ENCODE peak calls at places on chromosomes 4 and X, in four cellular contexts. One of them, this sample, is unnamed.

GRCh38 chr4:140645614-140646412 is 77.1 kb upstream of the UCP1 start:
- DNase-seq in transverse colon: no peak
- DNase-seq in DND-41: no peak
- DNase-seq in fibroblast of lung: no peak
- DNase-seq in this sample: no peak

GRCh38 chr4:137200322-137200721 is 332.0 kb downstream of the PCDH18 start:
- DNase-seq in DND-41: no peak
- DNase-seq in fibroblast of lung: no peak
- DNase-seq in transverse colon: no peak
- DNase-seq in this sample: no peak

GRCh38 chrX:118525146-118525725 is 29.6 kb downstream of the DOCK11 start:
- DNase-seq in transverse colon: no peak
- DNase-seq in DND-41: no peak
- DNase-seq in fibroblast of lung: no peak
- DNase-seq in this sample: no peak

GRCh38 chrX:74924449-74925209 is 623 bp downstream of the NEXMIF start:
- DNase-seq in DND-41: peak
- DNase-seq in fibroblast of lung: peak
- DNase-seq in transverse colon: peak
- DNase-seq in this sample: peak

GRCh38 chr4:38782452-38783108 is at the start of gene TLR10:
- DNase-seq in transverse colon: peak
- DNase-seq in fibroblast of lung: peak
- DNase-seq in DND-41: peak
- DNase-seq in this sample: no peak

GRCh38 chrX:118392726-118393125 is 46.8 kb downstream of the WDR44 start:
- DNase-seq in fibroblast of lung: peak
- DNase-seq in DND-41: no peak
- DNase-seq in transverse colon: no peak
- DNase-seq in this sample: no peak

GRCh38 chrX:54494970-54495813 is 842 bp downstream of the FGD1 start:
- DNase-seq in DND-41: no peak
- DNase-seq in transverse colon: no peak
- DNase-seq in fibroblast of lung: peak
- DNase-seq in this sample: peak

GRCh38 chr4:163554870-163555465 is 60.5 kb downstream of the TMA16 start:
- DNase-seq in DND-41: no peak
- DNase-seq in fibroblast of lung: peak
- DNase-seq in transverse colon: no peak
- DNase-seq in this sample: no peak

GRCh38 chr4:40626183-40626990 is 3.3 kb downstream of the RBM47 start:
- DNase-seq in fibroblast of lung: no peak
- DNase-seq in DND-41: no peak
- DNase-seq in transverse colon: no peak
- DNase-seq in this sample: no peak

GRCh38 chrX:39065051-39065871 is 264.0 kb downstream of the MID1IP1 start:
- DNase-seq in fibroblast of lung: no peak
- DNase-seq in DND-41: peak
- DNase-seq in transverse colon: no peak
- DNase-seq in this sample: no peak

GRCh38 chrX:17597836-17598434 is 139.4 kb upstream of the SCML1 start:
- DNase-seq in fibroblast of lung: peak
- DNase-seq in DND-41: no peak
- DNase-seq in transverse colon: peak
- DNase-seq in this sample: no peak

GRCh38 chr4:71239365-71239764 is 99.5 kb upstream of the SLC4A4 start:
- DNase-seq in transverse colon: no peak
- DNase-seq in DND-41: no peak
- DNase-seq in fibroblast of lung: peak
- DNase-seq in this sample: no peak

GRCh38 chrX:43953218-43953617 is 20.0 kb downstream of the NDP start:
- DNase-seq in transverse colon: no peak
- DNase-seq in DND-41: no peak
- DNase-seq in fibroblast of lung: no peak
- DNase-seq in this sample: no peak

GRCh38 chrX:15350329-15350996 is 15.1 kb upstream of the PIGA start:
- DNase-seq in transverse colon: no peak
- DNase-seq in DND-41: no peak
- DNase-seq in fibroblast of lung: no peak
- DNase-seq in this sample: no peak

GRCh38 chr4:150136481-150136880 is 58.2 kb downstream of the DCLK2 start:
- DNase-seq in transverse colon: no peak
- DNase-seq in fibroblast of lung: peak
- DNase-seq in DND-41: no peak
- DNase-seq in this sample: no peak

GRCh38 chrX:37796302-37796701 is 16.4 kb downstream of the CYBB start:
- DNase-seq in transverse colon: no peak
- DNase-seq in DND-41: no peak
- DNase-seq in fibroblast of lung: no peak
- DNase-seq in this sample: no peak

GRCh38 chr4:185713731-185714130 is 98.3 kb downstream of the SORBS2 start:
- DNase-seq in fibroblast of lung: no peak
- DNase-seq in transverse colon: no peak
- DNase-seq in DND-41: no peak
- DNase-seq in this sample: no peak

GRCh38 chr4:22574880-22575279 is 59.0 kb upstream of the ADGRA3 start:
- DNase-seq in fibroblast of lung: no peak
- DNase-seq in DND-41: no peak
- DNase-seq in transverse colon: no peak
- DNase-seq in this sample: no peak

GRCh38 chr4:106365613-106366012 is 3.0 kb downstream of the GIMD1 start:
- DNase-seq in transverse colon: no peak
- DNase-seq in fibroblast of lung: peak
- DNase-seq in DND-41: no peak
- DNase-seq in this sample: no peak

GRCh38 chr4:53551963-53552362 is 39.3 kb downstream of the LNX1 start:
- DNase-seq in DND-41: no peak
- DNase-seq in transverse colon: no peak
- DNase-seq in fibroblast of lung: no peak
- DNase-seq in this sample: no peak

GRCh38 chrX:137071596-137071995 is 37.8 kb upstream of the GPR101 start:
- DNase-seq in transverse colon: no peak
- DNase-seq in DND-41: no peak
- DNase-seq in fibroblast of lung: no peak
- DNase-seq in this sample: no peak

GRCh38 chr4:123599920-123600394 is 203.4 kb downstream of the SPRY1 start:
- DNase-seq in transverse colon: peak
- DNase-seq in fibroblast of lung: peak
- DNase-seq in DND-41: peak
- DNase-seq in this sample: peak

GRCh38 chrX:72297953-72298730 is 7.6 kb downstream of the CITED1 start:
- DNase-seq in DND-41: no peak
- DNase-seq in fibroblast of lung: no peak
- DNase-seq in transverse colon: no peak
- DNase-seq in this sample: no peak

GRCh38 chr4:55613621-55614020 is 21.6 kb upstream of the PDCL2 start:
- DNase-seq in transverse colon: no peak
- DNase-seq in DND-41: no peak
- DNase-seq in fibroblast of lung: no peak
- DNase-seq in this sample: no peak

GRCh38 chr4:148618856-148619255 is 176.6 kb upstream of the NR3C2 start:
- DNase-seq in transverse colon: no peak
- DNase-seq in DND-41: no peak
- DNase-seq in fibroblast of lung: no peak
- DNase-seq in this sample: no peak

GRCh38 chr4:112567536-112567935 is 51.6 kb upstream of the NEUROG2 start:
- DNase-seq in fibroblast of lung: no peak
- DNase-seq in transverse colon: no peak
- DNase-seq in DND-41: no peak
- DNase-seq in this sample: no peak

GRCh38 chr4:24094726-24095125 is 204.9 kb upstream of the PPARGC1A start:
- DNase-seq in fibroblast of lung: peak
- DNase-seq in DND-41: no peak
- DNase-seq in transverse colon: no peak
- DNase-seq in this sample: no peak

GRCh38 chr4:186570193-186570996 is 15.0 kb upstream of the MTNR1A start:
- DNase-seq in transverse colon: peak
- DNase-seq in DND-41: no peak
- DNase-seq in fibroblast of lung: peak
- DNase-seq in this sample: no peak

GRCh38 chr4:4717692-4718091 is 141.8 kb upstream of the MSX1 start:
- DNase-seq in transverse colon: no peak
- DNase-seq in fibroblast of lung: no peak
- DNase-seq in DND-41: no peak
- DNase-seq in this sample: no peak

GRCh38 chr4:56637791-56638190 is 43.3 kb downstream of the HOPX start:
- DNase-seq in transverse colon: no peak
- DNase-seq in fibroblast of lung: no peak
- DNase-seq in DND-41: no peak
- DNase-seq in this sample: no peak

GRCh38 chr4:24664956-24665355 is 80.6 kb upstream of the DHX15 start:
- DNase-seq in DND-41: no peak
- DNase-seq in transverse colon: no peak
- DNase-seq in fibroblast of lung: peak
- DNase-seq in this sample: no peak

GRCh38 chr4:86482296-86482695 is 111.8 kb upstream of the PTPN13 start:
- DNase-seq in DND-41: no peak
- DNase-seq in fibroblast of lung: no peak
- DNase-seq in transverse colon: no peak
- DNase-seq in this sample: no peak
- H3K27ac ChIP-seq in DND-41: peak
- H3K27ac ChIP-seq in fibroblast of lung: no peak
- H3K27ac ChIP-seq in transverse colon: no peak
- H3K27ac ChIP-seq in this sample: no peak

GRCh38 chrX:135509885-135510284 is 10.6 kb upstream of the INTS6L start:
- DNase-seq in fibroblast of lung: no peak
- DNase-seq in DND-41: no peak
- DNase-seq in transverse colon: no peak
- DNase-seq in this sample: no peak

GRCh38 chrX:135516376-135516775 is 4.1 kb upstream of the INTS6L start:
- DNase-seq in DND-41: no peak
- DNase-seq in transverse colon: no peak
- DNase-seq in fibroblast of lung: no peak
- DNase-seq in this sample: no peak

GRCh38 chrX:135518161-135518560 is 2.3 kb upstream of the INTS6L start:
- DNase-seq in fibroblast of lung: no peak
- DNase-seq in transverse colon: no peak
- DNase-seq in DND-41: no peak
- DNase-seq in this sample: no peak

GRCh38 chrX:135513140-135513535 is 7.3 kb upstream of the INTS6L start:
- DNase-seq in transverse colon: no peak
- DNase-seq in DND-41: no peak
- DNase-seq in fibroblast of lung: no peak
- DNase-seq in this sample: no peak

DNA sequence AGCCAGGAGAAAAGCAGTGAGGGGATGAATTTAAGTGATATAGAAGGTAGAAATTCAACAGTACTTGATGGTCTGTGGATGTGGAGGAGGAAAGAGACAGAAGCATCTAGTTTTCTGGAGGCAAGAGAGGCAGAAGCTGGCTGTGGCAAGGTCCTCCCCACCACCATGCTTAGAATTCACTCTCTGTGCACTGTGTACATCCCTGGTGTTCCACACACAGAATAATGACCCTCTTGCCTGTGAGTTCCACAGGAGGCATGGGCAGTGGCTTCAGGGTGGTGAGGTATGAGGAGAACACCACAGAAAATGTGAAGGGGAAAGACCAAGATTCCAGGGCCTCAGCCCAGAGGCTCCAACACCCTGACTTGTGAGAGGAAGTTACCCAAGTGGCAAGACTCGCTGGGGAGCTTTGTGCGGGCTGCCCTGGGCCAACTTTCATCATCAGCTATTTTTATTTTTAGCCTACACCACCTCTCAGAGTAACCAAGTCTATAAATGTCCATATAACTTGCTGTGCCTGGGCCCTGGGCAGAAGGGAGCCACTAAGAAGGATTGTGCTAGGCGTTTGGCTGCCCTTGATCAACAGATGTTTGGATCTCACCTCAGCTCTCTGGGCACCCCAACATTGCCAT is 7.8 kb upstream of the INTS6L start:
- DNase-seq in DND-41: no peak
- DNase-seq in transverse colon: no peak
- DNase-seq in fibroblast of lung: no peak
- DNase-seq in this sample: no peak
- H3K27ac ChIP-seq in DND-41: no peak
- H3K27ac ChIP-seq in transverse colon: no peak
- H3K27ac ChIP-seq in fibroblast of lung: no peak
- H3K27ac ChIP-seq in this sample: no peak

DNA sequence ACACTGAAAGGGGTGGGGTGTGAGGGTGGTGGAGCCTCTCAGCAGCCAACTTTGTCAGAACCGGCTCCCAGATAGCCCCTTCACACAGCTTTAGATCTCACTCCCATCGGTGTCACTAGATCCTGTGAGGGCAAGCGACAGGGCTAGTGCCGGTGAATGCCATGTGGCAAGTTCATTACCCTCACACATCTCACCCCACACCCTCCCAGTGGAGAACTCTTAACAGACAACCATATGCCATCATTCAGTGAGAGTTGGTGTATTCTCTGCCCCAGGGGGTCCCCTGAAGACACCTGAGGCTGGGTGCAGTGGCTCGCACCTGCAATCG is 15.3 kb downstream of the SEPTIN6 start:
- DNase-seq in DND-41: no peak
- DNase-seq in fibroblast of lung: no peak
- DNase-seq in transverse colon: no peak
- DNase-seq in this sample: no peak
- H3K27ac ChIP-seq in DND-41: peak
- H3K27ac ChIP-seq in fibroblast of lung: no peak
- H3K27ac ChIP-seq in transverse colon: peak
- H3K27ac ChIP-seq in this sample: no peak

GRCh38 chr4:158020175-158020574 is 152.7 kb downstream of the GASK1B start:
- DNase-seq in transverse colon: peak
- DNase-seq in DND-41: no peak
- DNase-seq in fibroblast of lung: peak
- DNase-seq in this sample: no peak
- H3K27ac ChIP-seq in transverse colon: peak
- H3K27ac ChIP-seq in DND-41: no peak
- H3K27ac ChIP-seq in fibroblast of lung: no peak
- H3K27ac ChIP-seq in this sample: peak

GRCh38 chrX:8349816-8350544 is 114.7 kb upstream of the VCX3B start:
- DNase-seq in DND-41: no peak
- DNase-seq in transverse colon: no peak
- DNase-seq in fibroblast of lung: no peak
- DNase-seq in this sample: no peak

GRCh38 chrX:8341814-8342590 is 122.6 kb upstream of the VCX3B start:
- DNase-seq in DND-41: no peak
- DNase-seq in transverse colon: no peak
- DNase-seq in fibroblast of lung: no peak
- DNase-seq in this sample: no peak

GRCh38 chrX:8346060-8346459 is 118.6 kb upstream of the VCX3B start:
- DNase-seq in DND-41: no peak
- DNase-seq in fibroblast of lung: no peak
- DNase-seq in transverse colon: no peak
- DNase-seq in this sample: no peak

DNA sequence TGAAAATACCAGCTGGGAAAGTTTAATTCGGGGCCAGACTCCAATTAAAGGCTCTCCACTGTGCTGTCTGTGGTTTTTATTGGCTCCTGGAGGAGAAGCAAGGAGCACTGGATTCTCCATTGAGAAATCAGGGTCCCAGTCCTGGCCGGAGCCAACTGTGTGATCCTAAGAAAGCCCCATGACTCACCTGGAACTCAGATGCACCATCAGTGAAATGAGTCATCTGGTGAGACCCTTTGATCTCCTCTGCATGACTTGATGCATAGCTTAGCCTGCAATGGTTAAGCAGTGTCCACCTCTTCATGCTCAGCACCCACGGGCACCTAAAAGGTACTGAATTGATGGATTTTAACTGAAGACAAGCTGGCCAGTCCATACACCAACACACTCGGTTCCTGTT is 119.2 kb upstream of the VCX3B start:
- DNase-seq in fibroblast of lung: no peak
- DNase-seq in DND-41: no peak
- DNase-seq in transverse colon: no peak
- DNase-seq in this sample: no peak
- H3K27ac ChIP-seq in fibroblast of lung: no peak
- H3K27ac ChIP-seq in DND-41: no peak
- H3K27ac ChIP-seq in transverse colon: no peak
- H3K27ac ChIP-seq in this sample: no peak